ENCODE peak calls at places on chromosomes 6 and 20, in eight cellular contexts. I is tibial artery, N is transverse colon, Z is tibial nerve, F is stomach, Q is pancreas, O is cardiac muscle cell, A is spleen. T is an unnamed sample.

GRCh38 chr20:57092112-57092899 is 174.1 kb downstream of the BMP7 start:
- DNase-seq in I (no peak), N (peak; percentile 51), Z (peak; percentile 39), F (peak; percentile 64), Q (peak; percentile 35), O (peak; percentile 86), A (peak; percentile 84), T (peak; percentile 18)

GRCh38 chr20:19886666-19887288 is 128.7 kb downstream of the RIN2 start:
- DNase-seq in I (no peak), N (peak; percentile 50), Z (no peak), F (no peak), Q (no peak), O (peak; percentile 15), A (no peak), T (no peak)

GRCh38 chr6:158374020-158374419 is 61.8 kb downstream of the TULP4 start:
- DNase-seq in I (no peak), N (no peak), Z (no peak), F (no peak), Q (no peak), O (no peak), A (no peak), T (no peak)

GRCh38 chr6:143222310-143222709 is 161.6 kb downstream of the AIG1 start:
- DNase-seq in I (no peak), N (no peak), Z (no peak), F (no peak), Q (no peak), O (no peak), A (no peak), T (no peak)

GRCh38 chr6:148969679-148970078 is 222.8 kb downstream of the UST start:
- DNase-seq in I (no peak), N (peak; percentile 39), Z (no peak), F (no peak), Q (no peak), O (no peak), A (no peak), T (no peak)

GRCh38 chr20:63751471-63752271 is 12.1 kb downstream of the SLC2A4RG start:
- DNase-seq in I (no peak), N (no peak), Z (no peak), F (no peak), Q (no peak), O (peak; percentile 24), A (no peak), T (no peak)

GRCh38 chr20:59802018-59802417 is 131.4 kb downstream of the SYCP2 start:
- DNase-seq in I (no peak), N (no peak), Z (no peak), F (no peak), Q (no peak), O (no peak), A (no peak), T (no peak)

GRCh38 chr20:16922834-16923233 is 174.7 kb downstream of the OTOR start:
- DNase-seq in I (no peak), N (no peak), Z (no peak), F (no peak), Q (no peak), O (no peak), A (no peak), T (no peak)

GRCh38 chr6:10451828-10452509 is 37.1 kb upstream of the TFAP2A start:
- DNase-seq in I (no peak), N (no peak), Z (no peak), F (no peak), Q (no peak), O (no peak), A (no peak), T (no peak)

GRCh38 chr6:170293881-170294755 is 3.2 kb upstream of the DLL1 start:
- DNase-seq in I (no peak), N (no peak), Z (no peak), F (no peak), Q (no peak), O (no peak), A (no peak), T (no peak)

GRCh38 chr6:136254851-136255466 is 4.8 kb upstream of the MTFR2 start:
- DNase-seq in I (no peak), N (no peak), Z (no peak), F (no peak), Q (no peak), O (no peak), A (no peak), T (no peak)

GRCh38 chr6:138246650-138247440 is 28.6 kb upstream of the PBOV1 start:
- DNase-seq in I (no peak), N (no peak), Z (no peak), F (no peak), Q (no peak), O (no peak), A (no peak), T (no peak)

GRCh38 chr6:125597411-125598253 is 151.8 kb upstream of the HEY2 start:
- DNase-seq in I (peak; percentile 69), N (peak; percentile 48), Z (no peak), F (no peak), Q (no peak), O (peak; percentile 73), A (no peak), T (no peak)

GRCh38 chr6:20464041-20464440 is 62.4 kb downstream of the E2F3 start:
- DNase-seq in I (no peak), N (no peak), Z (no peak), F (no peak), Q (no peak), O (no peak), A (no peak), T (no peak)

GRCh38 chr6:34982424-34982852 is 93.4 kb downstream of the ANKS1A start:
- DNase-seq in I (no peak), N (no peak), Z (no peak), F (no peak), Q (no peak), O (no peak), A (no peak), T (no peak)

GRCh38 chr6:33199687-33200233 is 705 bp downstream of the RXRB start:
- DNase-seq in I (no peak), N (peak; percentile 86), Z (no peak), F (peak; percentile 75), Q (peak; percentile 78), O (peak; percentile 85), A (peak; percentile 94), T (peak; percentile 74)

GRCh38 chr20:63071541-63072181 is 64.9 kb upstream of the BHLHE23 start:
- DNase-seq in I (peak; percentile 48), N (no peak), Z (no peak), F (no peak), Q (no peak), O (peak; percentile 4), A (peak; percentile 51), T (peak; percentile 21)

GRCh38 chr20:64056639-64056888 is 6.4 kb upstream of the TCEA2 start:
- DNase-seq in I (no peak), N (no peak), Z (no peak), F (no peak), Q (no peak), O (no peak), A (no peak), T (no peak)

GRCh38 chr20:42093542-42094440 is 475.6 kb upstream of the CHD6 start:
- DNase-seq in I (no peak), N (no peak), Z (no peak), F (no peak), Q (no peak), O (no peak), A (no peak), T (no peak)

GRCh38 chr20:6828794-6829423 is 61.4 kb downstream of the BMP2 start:
- DNase-seq in I (no peak), N (peak; percentile 71), Z (peak; percentile 66), F (peak; percentile 78), Q (peak; percentile 36), O (peak; percentile 85), A (no peak), T (peak; percentile 12)

GRCh38 chr20:4164246-4164645 is 148.9 kb upstream of the RNF24 start:
- DNase-seq in I (no peak), N (no peak), Z (no peak), F (no peak), Q (no peak), O (no peak), A (peak; percentile 15), T (no peak)

GRCh38 chr6:168215121-168215808 is 104.3 kb downstream of the DACT2 start:
- DNase-seq in I (no peak), N (no peak), Z (no peak), F (peak; percentile 15), Q (no peak), O (no peak), A (no peak), T (peak; percentile 42)
- TF ChIP-seq CTCF in I (no peak), N (no peak), Z (no peak), F (no peak), Q (no peak), O (no peak), A (no peak), T (no peak)

GRCh38 chr6:16314311-16314710 is 75.9 kb downstream of the GMPR start:
- DNase-seq in I (no peak), N (no peak), Z (no peak), F (no peak), Q (no peak), O (no peak), A (no peak), T (no peak)
- H3K4me1 ChIP-seq in I (peaks cover 16% of the 10 kb centered on the region), N (peaks cover 2% of the 10 kb centered on the region), Z (peaks cover 4% of the 10 kb centered on the region), F (peaks cover 14% of the 10 kb centered on the region), Q (no peaks in the 10 kb centered on the region), O (no peaks in the 10 kb centered on the region), A (peaks cover 7% of the 10 kb centered on the region), T (peaks cover 25% of the 10 kb centered on the region)

GRCh38 chr20:32050851-32051556 is 1.0 kb upstream of the HCK start:
- DNase-seq in I (peak; percentile 75), N (peak; percentile 44), Z (no peak), F (no peak), Q (peak; percentile 46), O (no peak), A (peak; percentile 93), T (no peak)

GRCh38 chr20:32050324-32050723 is 1.7 kb upstream of the HCK start:
- DNase-seq in I (no peak), N (no peak), Z (no peak), F (peak; percentile 8), Q (no peak), O (no peak), A (no peak), T (no peak)

GRCh38 chr20:32052792-32053362 is 835 bp downstream of the HCK start:
- DNase-seq in I (peak; percentile 76), N (peak; percentile 55), Z (no peak), F (peak; percentile 49), Q (peak; percentile 65), O (no peak), A (peak; percentile 96), T (no peak)

GRCh38 chr20:32052090-32052791 is at the start of gene HCK:
- DNase-seq in I (no peak), N (peak; percentile 30), Z (no peak), F (peak; percentile 29), Q (peak; percentile 36), O (peak; percentile 21), A (peak; percentile 92), T (no peak)

DNA sequence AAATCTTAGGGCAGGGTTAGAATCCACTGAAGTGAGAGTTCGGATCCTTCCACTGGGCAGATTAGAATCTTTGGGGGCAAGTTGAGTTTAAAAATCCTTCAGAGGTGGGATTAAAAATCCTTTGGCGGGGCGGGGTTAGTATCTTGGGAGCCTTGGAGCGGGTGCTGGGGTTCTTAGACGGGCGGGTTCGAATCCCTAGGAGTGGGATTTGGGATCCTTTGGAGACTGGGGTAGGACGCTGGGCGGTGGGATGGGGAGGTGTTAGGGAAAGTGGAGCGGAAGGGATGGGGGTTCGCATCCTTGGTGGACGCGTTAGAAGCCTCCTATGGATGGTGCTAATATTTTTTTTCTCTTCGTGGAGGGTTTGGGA is 337 bp upstream of the HCK start:
- DNase-seq in I (no peak), N (no peak), Z (no peak), F (no peak), Q (no peak), O (no peak), A (no peak), T (no peak)
- H3K4me3 ChIP-seq in I (no peak overlapping the region), N (no peak overlapping the region), Z (no peak overlapping the region), F (no peak overlapping the region), Q (peak overlapping the region; percentile 38), O (no peak overlapping the region), A (peak overlapping the region; percentile 46), T (no peak overlapping the region)

GRCh38 chr20:11261533-11262000 is 587.8 kb upstream of the JAG1 start:
- DNase-seq in I (no peak), N (no peak), Z (no peak), F (no peak), Q (no peak), O (no peak), A (no peak), T (no peak)
- TF ChIP-seq CTCF in I (no peak), N (no peak), Z (no peak), F (no peak), Q (no peak), O (no peak), A (no peak), T (no peak)

T was measured in CD8-positive, alpha-beta T cell.